ENCODE peak calls at places on chromosomes 7 and 10, in ten cellular contexts. F is glutamatergic neuron, N is thoracic aorta, R is lower lobe of right lung, Y is GM13977, B is HFFc6, D is choroid plexus epithelial cell, J is cardiac muscle cell, Z is HFF-Myc, M is progenitor cell of endocrine pancreas. Q is an unnamed sample.

GRCh38 chr10:131424836-131425506 is 113.5 kb upstream of the TCERG1L start:
- DNase-seq in M (no peak), J (no peak), Y (no peak), B (no peak), D (no peak), R (no peak), N (no peak), Z (no peak), F (no peak), Q (no peak)

GRCh38 chr10:95818010-95818409 is 62.0 kb downstream of the ENTPD1 start:
- DNase-seq in N (no peak), R (no peak), Y (no peak), M (no peak), J (no peak), Z (no peak), F (no peak), D (no peak), B (no peak), Q (no peak)

GRCh38 chr7:130099331-130099730 is 29.0 kb downstream of the KLHDC10 start:
- DNase-seq in Y (no peak), Z (no peak), N (no peak), B (no peak), F (no peak), M (no peak), D (no peak), R (no peak), J (no peak), Q (no peak)

GRCh38 chr7:43750016-43750887 is 8.2 kb upstream of the BLVRA start:
- DNase-seq in R (no peak), F (peak), M (no peak), D (no peak), B (no peak), J (no peak), N (no peak), Y (no peak), Z (no peak), Q (no peak)

GRCh38 chr7:23443974-23444373 is 26.3 kb downstream of the IGF2BP3 start:
- DNase-seq in B (no peak), Z (no peak), Y (no peak), J (no peak), N (no peak), D (no peak), R (no peak), F (no peak), M (no peak), Q (no peak)

GRCh38 chr7:17370901-17371550 is 72.6 kb downstream of the AHR start:
- DNase-seq in Z (no peak), B (no peak), J (no peak), D (no peak), N (no peak), F (no peak), R (no peak), Y (no peak), M (no peak), Q (no peak)

GRCh38 chr10:31698169-31698890 is 230.3 kb downstream of the ARHGAP12 start:
- DNase-seq in F (no peak), B (peak), M (no peak), N (no peak), J (no peak), R (no peak), Y (no peak), D (peak), Z (no peak), Q (no peak)

GRCh38 chr7:137760111-137760510 is 86.7 kb downstream of the DGKI start:
- DNase-seq in J (no peak), B (no peak), Y (no peak), D (peak), M (no peak), F (no peak), Z (no peak), N (no peak), R (no peak), Q (no peak)

GRCh38 chr10:13657184-13657680 is 70.5 kb downstream of the PRPF18 start:
- DNase-seq in F (no peak), Z (no peak), B (no peak), Y (no peak), N (no peak), D (no peak), R (no peak), M (no peak), J (no peak), Q (no peak)

GRCh38 chr10:22908837-22909236 is 19.0 kb upstream of the ARMC3 start:
- DNase-seq in J (no peak), N (no peak), F (no peak), B (no peak), Z (no peak), Y (no peak), D (no peak), M (no peak), R (no peak), Q (no peak)

GRCh38 chr7:114243646-114244045 is 171.0 kb upstream of the FOXP2 start:
- DNase-seq in R (no peak), M (no peak), B (no peak), J (no peak), D (no peak), N (no peak), Y (no peak), F (no peak), Z (no peak), Q (no peak)

GRCh38 chr7:29765392-29765979 is 40.8 kb upstream of the WIPF3 start:
- DNase-seq in Z (no peak), N (no peak), F (no peak), R (no peak), B (no peak), M (no peak), D (no peak), Y (no peak), J (no peak), Q (no peak)

GRCh38 chr7:29763266-29763665 is 43.0 kb upstream of the WIPF3 start:
- DNase-seq in D (no peak), M (no peak), B (no peak), N (no peak), Y (no peak), F (no peak), Z (no peak), J (no peak), R (no peak), Q (no peak)

DNA sequence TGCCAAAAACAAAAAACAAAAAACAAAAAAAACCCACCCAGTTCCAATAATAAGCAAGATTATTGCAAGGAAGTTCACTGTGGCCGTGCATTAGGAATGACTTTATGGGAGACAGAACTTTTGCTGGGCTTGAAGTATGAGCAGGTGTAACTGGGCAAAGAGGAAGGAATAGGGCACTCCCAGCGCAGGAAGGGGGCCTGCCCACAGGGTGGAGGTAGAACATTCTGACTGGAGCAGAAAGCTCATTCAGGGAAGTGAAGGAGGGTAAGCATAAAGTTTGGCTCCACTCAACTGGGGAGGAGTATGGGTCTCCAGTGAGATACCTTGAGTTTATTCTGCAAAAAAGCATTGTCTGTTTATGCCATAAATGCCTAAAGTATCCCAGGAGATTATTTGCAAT is 42.1 kb upstream of the WIPF3 start:
- DNase-seq in M (no peak), B (no peak), N (no peak), R (no peak), D (no peak), J (peak), F (no peak), Z (no peak), Y (no peak), Q (no peak)
- TF ChIP-seq CTCF in M (peak), B (no peak), N (no peak), R (no peak), D (no peak), J (no peak), F (no peak), Z (no peak), Y (no peak), Q (no peak)

DNA sequence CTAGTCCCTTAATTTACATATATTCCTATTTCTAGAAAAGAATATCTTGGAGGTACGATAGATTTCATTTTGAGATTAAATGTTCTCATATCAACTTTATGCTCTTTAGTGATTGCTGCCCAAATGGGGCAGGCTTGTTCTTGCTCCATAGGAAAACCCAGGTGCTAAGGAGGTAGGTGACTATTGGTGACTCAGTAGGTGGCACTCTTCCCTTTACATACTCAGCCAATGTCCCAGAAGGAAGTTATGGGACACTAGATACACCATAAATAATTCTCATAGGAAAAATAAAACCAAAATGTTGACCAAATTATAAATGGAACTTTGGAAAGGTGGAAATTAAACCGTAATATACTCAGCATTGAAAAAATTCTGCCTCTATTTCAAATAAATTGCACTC is 4.0 kb downstream of the SKAP2 start:
- DNase-seq in Z (no peak), J (peak), B (no peak), R (no peak), Y (no peak), M (no peak), N (no peak), F (no peak), D (no peak), Q (no peak)
- TF ChIP-seq CTCF in Z (no peak), J (no peak), B (no peak), R (no peak), Y (no peak), M (peak), N (no peak), F (no peak), D (no peak), Q (no peak)

GRCh38 chr7:49855281-49855980 is 82.0 kb downstream of the VWC2 start:
- DNase-seq in M (no peak), F (peak), B (no peak), Y (no peak), D (no peak), R (no peak), J (no peak), Z (no peak), N (no peak), Q (no peak)

GRCh38 chr7:49848211-49848841 is 74.9 kb downstream of the VWC2 start:
- DNase-seq in D (no peak), F (no peak), N (no peak), R (no peak), Z (no peak), B (no peak), M (no peak), Y (no peak), J (no peak), Q (no peak)

GRCh38 chr7:49850921-49851613 is 77.6 kb downstream of the VWC2 start:
- DNase-seq in Z (no peak), F (peak), R (no peak), D (no peak), M (no peak), J (peak), N (no peak), Y (no peak), B (no peak), Q (no peak)

DNA sequence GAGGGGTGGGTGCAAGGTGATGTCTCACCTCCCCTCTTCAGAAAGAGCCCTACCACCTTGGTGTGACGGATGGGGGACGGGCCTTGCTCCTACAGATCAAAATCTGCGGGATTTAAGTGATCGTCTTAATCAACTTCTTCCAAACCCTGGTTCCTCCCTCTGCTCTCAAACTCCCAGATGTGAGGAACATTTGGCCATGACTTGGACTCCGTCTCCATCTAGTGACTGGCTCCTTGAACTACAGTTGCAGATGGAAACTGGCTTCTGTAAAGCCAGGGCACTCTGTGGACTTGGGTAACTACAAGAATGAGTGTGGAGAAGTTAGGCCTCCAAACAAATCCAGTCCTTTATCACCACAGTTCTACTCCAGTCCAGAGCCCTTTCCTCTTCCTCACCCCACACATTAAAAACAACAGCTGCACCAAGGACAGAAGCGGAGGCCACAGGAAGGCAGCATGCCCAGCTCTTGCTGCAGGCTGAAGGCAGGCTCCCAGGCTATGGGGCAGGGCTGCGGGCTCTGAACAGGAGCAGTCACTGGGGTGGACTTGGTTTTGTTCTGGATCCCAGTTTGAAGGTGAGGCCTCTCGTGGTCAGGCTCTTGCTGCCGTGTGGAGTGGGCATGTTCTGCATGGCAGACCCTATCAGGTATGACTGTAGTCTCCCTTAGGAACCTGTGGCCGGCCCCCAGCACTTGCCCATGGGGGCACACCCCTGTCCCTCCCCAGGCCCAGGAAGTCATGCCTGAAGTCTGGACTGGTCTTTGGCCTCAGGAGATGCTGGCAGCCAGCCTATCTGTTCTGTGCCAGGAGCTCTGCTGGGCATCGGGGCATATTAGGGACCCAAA is 79.4 kb downstream of the VWC2 start:
- DNase-seq in M (peak), B (peak), F (peak), Z (peak), Y (peak), J (peak), R (no peak), N (no peak), D (peak), Q (no peak)
- TF ChIP-seq CTCF in M (peak), B (peak), F (peak), Z (peak), Y (peak), J (peak), R (peak), N (peak), D (peak), Q (peak)

DNA sequence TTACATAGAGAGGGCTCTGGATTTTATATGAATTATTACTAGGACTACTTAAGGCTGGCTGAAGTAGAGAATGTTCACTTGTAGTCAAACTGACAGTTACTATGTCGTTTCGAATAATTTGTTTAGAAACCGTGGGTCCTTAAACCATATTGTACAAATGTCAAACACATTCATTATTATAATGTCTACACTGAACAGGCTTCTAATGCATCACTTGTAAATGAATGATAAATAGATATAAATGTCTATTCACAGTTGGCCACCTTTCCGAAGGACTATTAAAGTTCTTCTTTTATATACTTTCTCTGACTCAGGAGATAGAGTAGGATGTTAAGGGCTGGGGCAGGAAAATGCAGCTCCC is 95.3 kb downstream of the SEMA3D start:
- DNase-seq in Z (no peak), J (no peak), R (no peak), M (no peak), N (no peak), Y (no peak), D (no peak), F (no peak), B (no peak), Q (no peak)
- TF ChIP-seq CTCF in Z (no peak), J (no peak), R (no peak), M (no peak), N (no peak), Y (no peak), D (no peak), F (no peak), B (no peak), Q (no peak)

GRCh38 chr7:19752045-19752444 is 21.4 kb downstream of the TMEM196 start:
- DNase-seq in Y (no peak), F (no peak), B (no peak), D (no peak), Z (no peak), J (no peak), M (no peak), R (no peak), N (no peak), Q (no peak)

GRCh38 chr7:19749658-19750057 is 23.8 kb downstream of the TMEM196 start:
- DNase-seq in J (no peak), Y (no peak), F (no peak), D (peak), M (no peak), R (no peak), N (no peak), B (no peak), Z (no peak), Q (no peak)

GRCh38 chr7:19744075-19744474 is 29.3 kb downstream of the TMEM196 start:
- DNase-seq in J (no peak), B (no peak), N (no peak), Y (no peak), F (no peak), D (no peak), R (no peak), Z (no peak), M (no peak), Q (no peak)

GRCh38 chr7:19747740-19748339 is 25.6 kb downstream of the TMEM196 start:
- DNase-seq in F (no peak), Z (no peak), R (no peak), N (no peak), Y (peak), M (no peak), B (no peak), D (peak), J (peak), Q (no peak)
- TF ChIP-seq CTCF in F (peak), Z (peak), R (peak), N (peak), Y (peak), M (peak), B (peak), D (peak), J (peak), Q (peak)

Q was measured in CD14-positive monocyte.